ENCODE peak calls at places on chromosomes 5 and 9, in five cellular contexts. J, D, I, F and H are unnamed samples.

GRCh38 chr5:91787718-91788117 is 404.6 kb upstream of the ARRDC3 start:
- DNase-seq in F (no peak), I (no peak), D (no peak), J (no peak), H (no peak)

GRCh38 chr5:172417130-172417802 is 37.1 kb downstream of the SH3PXD2B start:
- DNase-seq in F (no peak), D (no peak), I (no peak), J (no peak), H (no peak)

GRCh38 chr9:116381350-116381749 is 227.8 kb downstream of the PAPPA start:
- DNase-seq in F (no peak), D (no peak), I (no peak), J (no peak), H (no peak)

GRCh38 chr5:72402959-72403628 is 82.9 kb downstream of the PTCD2 start:
- DNase-seq in I (no peak), J (no peak), F (no peak), D (no peak), H (peak)

GRCh38 chr9:129472651-129473102 is 148.2 kb downstream of the C9orf50 start:
- DNase-seq in J (no peak), I (peak), F (peak), D (no peak), H (no peak)

GRCh38 chr9:98992885-98993569 is 49.3 kb downstream of the COL15A1 start:
- DNase-seq in F (no peak), J (no peak), I (no peak), D (no peak), H (no peak)

GRCh38 chr9:125632321-125633115 is 74.5 kb downstream of the MAPKAP1 start:
- DNase-seq in J (no peak), I (no peak), D (no peak), F (no peak), H (peak)

GRCh38 chr5:68661237-68661636 is 432.6 kb upstream of the SLC30A5 start:
- DNase-seq in F (peak), J (no peak), D (no peak), I (peak), H (peak)